ENCODE peak calls at places on chromosomes 1 and 21, in nine cellular contexts. Q, R, L, A, D, X, Z, F and S are unnamed samples.

GRCh38 chr1:161182214-161182613 is 4.9 kb upstream of the B4GALT3 start:
- DNase-seq in D (no peak), X (no peak), Q (no peak), F (peak), A (no peak), R (no peak), L (no peak), Z (no peak), S (peak)

GRCh38 chr1:220353229-220354012 is 81.2 kb upstream of the RAB3GAP2 start:
- DNase-seq in A (no peak), L (no peak), F (no peak), D (no peak), Q (no peak), R (no peak), Z (no peak), X (no peak), S (no peak)

GRCh38 chr1:98421098-98421460 is 240.4 kb upstream of the SNX7 start:
- DNase-seq in Q (no peak), X (no peak), F (no peak), R (no peak), Z (no peak), D (no peak), L (no peak), A (no peak), S (no peak)

GRCh38 chr1:192140382-192140781 is 17.9 kb upstream of the RGS18 start:
- DNase-seq in L (no peak), F (peak), Q (no peak), Z (no peak), A (no peak), D (no peak), R (no peak), X (no peak), S (no peak)

GRCh38 chr1:78855258-78855657 is 151.3 kb downstream of the ADGRL4 start:
- DNase-seq in A (no peak), F (no peak), Z (no peak), D (no peak), L (no peak), Q (no peak), R (no peak), X (no peak), S (no peak)

GRCh38 chr1:150549496-150550221 is 451 bp downstream of the ADAMTSL4 start:
- DNase-seq in X (no peak), A (no peak), L (no peak), R (no peak), F (no peak), Q (no peak), D (no peak), Z (no peak), S (no peak)

GRCh38 chr1:222021124-222021523 is 279.2 kb upstream of the DUSP10 start:
- DNase-seq in X (no peak), D (no peak), Z (no peak), F (no peak), R (no peak), L (no peak), Q (no peak), A (no peak), S (no peak)

GRCh38 chr1:13583964-13584791 is 546 bp downstream of the PDPN start:
- DNase-seq in R (no peak), L (no peak), F (no peak), D (no peak), Z (peak), A (peak), X (no peak), Q (no peak), S (peak)

GRCh38 chr1:234773936-234774677 is 164.1 kb upstream of the IRF2BP2 start:
- DNase-seq in Q (no peak), L (no peak), F (no peak), Z (no peak), A (no peak), R (no peak), X (no peak), D (no peak), S (no peak)

GRCh38 chr1:3918966-3919611 is 19.0 kb upstream of the C1orf174 start:
- DNase-seq in L (no peak), D (no peak), R (no peak), X (no peak), F (no peak), Q (peak), A (no peak), Z (no peak), S (no peak)

GRCh38 chr21:27532081-27532480 is 565.2 kb upstream of the ADAMTS5 start:
- DNase-seq in Q (no peak), L (no peak), F (peak), X (no peak), D (no peak), A (no peak), Z (no peak), R (peak), S (peak)

GRCh38 chr1:55214214-55214902 is 806 bp downstream of the USP24 start:
- DNase-seq in X (no peak), L (no peak), D (peak), A (peak), F (peak), Z (peak), Q (peak), R (no peak), S (no peak)

GRCh38 chr1:67264899-67265298 is 42.8 kb upstream of the IL12RB2 start:
- DNase-seq in Z (no peak), Q (no peak), L (no peak), X (no peak), R (no peak), D (no peak), A (no peak), F (no peak), S (no peak)

GRCh38 chr1:110675060-110675791 is 486 bp upstream of the KCNA3 start:
- DNase-seq in L (no peak), Z (no peak), Q (no peak), X (no peak), A (no peak), R (no peak), D (no peak), F (no peak), S (no peak)

GRCh38 chr1:2018217-2019161 is 656 bp upstream of the GABRD start:
- DNase-seq in A (no peak), D (no peak), Q (no peak), X (no peak), L (no peak), R (no peak), F (no peak), Z (no peak), S (no peak)

GRCh38 chr1:184859381-184860105 is 104.9 kb upstream of the EDEM3 start:
- DNase-seq in X (no peak), A (no peak), D (no peak), Q (no peak), L (no peak), Z (no peak), R (no peak), F (no peak), S (no peak)

GRCh38 chr21:28523367-28523766 is 469.3 kb downstream of the LTN1 start:
- DNase-seq in D (no peak), L (no peak), A (no peak), R (no peak), Z (no peak), X (peak), Q (no peak), F (no peak), S (no peak)

GRCh38 chr1:36530261-36530660 is 47.5 kb upstream of the CSF3R start:
- DNase-seq in R (no peak), Z (no peak), Q (no peak), L (no peak), A (no peak), X (no peak), F (no peak), D (no peak), S (no peak)

GRCh38 chr1:201497935-201498509 is 8.9 kb downstream of the CSRP1 start:
- DNase-seq in F (no peak), X (no peak), L (no peak), R (no peak), A (no peak), Q (no peak), D (no peak), Z (no peak), S (no peak)

GRCh38 chr1:45009956-45010854 is 919 bp downstream of the HECTD3 start:
- DNase-seq in D (no peak), A (peak), R (no peak), F (peak), Z (peak), L (no peak), Q (no peak), X (no peak), S (peak)

GRCh38 chr1:7993593-7994479 is 32.3 kb downstream of the ERRFI1 start:
- DNase-seq in F (no peak), R (peak), X (no peak), Q (no peak), D (no peak), L (no peak), Z (no peak), A (no peak), S (no peak)

GRCh38 chr1:21721271-21721985 is 52.3 kb upstream of the RAP1GAP start:
- DNase-seq in Z (no peak), A (no peak), Q (no peak), L (no peak), D (no peak), X (peak), R (no peak), F (no peak), S (no peak)

GRCh38 chr21:44375686-44376320 is 22.4 kb downstream of the TRPM2 start:
- DNase-seq in D (no peak), L (no peak), F (no peak), Q (no peak), R (no peak), Z (no peak), A (peak), X (no peak), S (no peak)

GRCh38 chr1:175174702-175175102 is 17.9 kb downstream of the KIAA0040 start:
- DNase-seq in Z (no peak), L (no peak), R (no peak), Q (no peak), D (no peak), F (no peak), A (no peak), X (no peak), S (no peak)

GRCh38 chr21:16707274-16707673 is 805.6 kb upstream of the CXADR start:
- DNase-seq in X (no peak), A (no peak), D (no peak), F (no peak), L (no peak), R (no peak), Z (no peak), Q (no peak), S (no peak)

GRCh38 chr1:3504151-3504822 is 49.8 kb downstream of the ARHGEF16 start:
- DNase-seq in F (peak), A (no peak), D (no peak), Q (no peak), X (peak), Z (no peak), R (no peak), L (no peak), S (peak)

GRCh38 chr1:156494309-156494895 is 6.2 kb downstream of the MEF2D start:
- DNase-seq in F (no peak), Z (no peak), D (no peak), Q (no peak), A (peak), R (no peak), L (no peak), X (no peak), S (no peak)

GRCh38 chr1:101971309-101971708 is 25.4 kb downstream of the OLFM3 start:
- DNase-seq in F (no peak), A (no peak), Q (no peak), R (no peak), Z (no peak), L (no peak), X (no peak), D (no peak), S (no peak)

GRCh38 chr1:117657031-117657430 is 51.2 kb downstream of the TENT5C start:
- DNase-seq in F (peak), Q (no peak), X (no peak), R (peak), Z (no peak), A (no peak), L (no peak), D (no peak), S (peak)

GRCh38 chr1:11903210-11903609 is 23.0 kb downstream of the KIAA2013 start:
- DNase-seq in D (no peak), F (no peak), A (no peak), X (no peak), R (no peak), L (no peak), Z (no peak), Q (no peak), S (no peak)

GRCh38 chr1:109089242-109090015 is 1.1 kb upstream of the TMEM167B start:
- DNase-seq in F (peak), L (peak), Q (no peak), D (peak), Z (peak), A (peak), R (no peak), X (no peak), S (no peak)